ENCODE peak calls at places on chromosomes 6 and 20, in nine cellular contexts. One of them, this sample, is unnamed.

GRCh38 chr6:20746024-20746423 is 211.8 kb downstream of the CDKAL1 start:
- DNase-seq in A549: no peak
- DNase-seq in HCT116: no peak
- DNase-seq in AG09309: no peak
- DNase-seq in uterus: no peak
- DNase-seq in epithelial cell of esophagus: peak
- DNase-seq in mammary epithelial cell: peak
- DNase-seq in cardiac muscle cell: no peak
- DNase-seq in coronary artery: no peak
- DNase-seq in this sample: no peak

GRCh38 chr6:20826378-20826777 is 292.1 kb downstream of the CDKAL1 start:
- DNase-seq in AG09309: peak
- DNase-seq in coronary artery: no peak
- DNase-seq in cardiac muscle cell: no peak
- DNase-seq in mammary epithelial cell: peak
- DNase-seq in epithelial cell of esophagus: peak
- DNase-seq in uterus: no peak
- DNase-seq in HCT116: no peak
- DNase-seq in A549: no peak
- DNase-seq in this sample: no peak

GRCh38 chr20:3045042-3045815 is 623 bp upstream of the MRPS26 start:
- DNase-seq in epithelial cell of esophagus: peak
- DNase-seq in HCT116: no peak
- DNase-seq in coronary artery: peak
- DNase-seq in A549: no peak
- DNase-seq in AG09309: peak
- DNase-seq in cardiac muscle cell: peak
- DNase-seq in uterus: peak
- DNase-seq in mammary epithelial cell: peak
- DNase-seq in this sample: no peak

GRCh38 chr20:29472606-29473005 is 1784.9 kb upstream of the DEFB115 start:
- DNase-seq in A549: no peak
- DNase-seq in epithelial cell of esophagus: no peak
- DNase-seq in uterus: no peak
- DNase-seq in cardiac muscle cell: no peak
- DNase-seq in HCT116: no peak
- DNase-seq in AG09309: no peak
- DNase-seq in coronary artery: no peak
- DNase-seq in mammary epithelial cell: no peak
- DNase-seq in this sample: no peak

GRCh38 chr6:25100288-25100687 is 164.5 kb upstream of the RIPOR2 start:
- DNase-seq in epithelial cell of esophagus: peak
- DNase-seq in HCT116: no peak
- DNase-seq in mammary epithelial cell: peak
- DNase-seq in cardiac muscle cell: no peak
- DNase-seq in AG09309: no peak
- DNase-seq in A549: no peak
- DNase-seq in uterus: no peak
- DNase-seq in coronary artery: no peak
- DNase-seq in this sample: no peak

GRCh38 chr20:16607364-16608264 is 34.4 kb upstream of the KIF16B start:
- DNase-seq in cardiac muscle cell: no peak
- DNase-seq in AG09309: no peak
- DNase-seq in HCT116: no peak
- DNase-seq in coronary artery: no peak
- DNase-seq in epithelial cell of esophagus: no peak
- DNase-seq in uterus: no peak
- DNase-seq in A549: no peak
- DNase-seq in mammary epithelial cell: no peak
- DNase-seq in this sample: no peak

GRCh38 chr20:25277051-25277801 is 29.3 kb downstream of the PYGB start:
- DNase-seq in coronary artery: no peak
- DNase-seq in AG09309: no peak
- DNase-seq in cardiac muscle cell: no peak
- DNase-seq in uterus: peak
- DNase-seq in A549: no peak
- DNase-seq in HCT116: no peak
- DNase-seq in epithelial cell of esophagus: no peak
- DNase-seq in mammary epithelial cell: no peak
- DNase-seq in this sample: no peak

GRCh38 chr6:106534564-106534982 is 94.7 kb downstream of the RTN4IP1 start:
- DNase-seq in coronary artery: no peak
- DNase-seq in cardiac muscle cell: no peak
- DNase-seq in HCT116: no peak
- DNase-seq in uterus: no peak
- DNase-seq in epithelial cell of esophagus: peak
- DNase-seq in A549: no peak
- DNase-seq in AG09309: no peak
- DNase-seq in mammary epithelial cell: no peak
- DNase-seq in this sample: no peak

GRCh38 chr20:16711859-16712258 is 18.0 kb upstream of the SNRPB2 start:
- DNase-seq in A549: no peak
- DNase-seq in HCT116: no peak
- DNase-seq in cardiac muscle cell: no peak
- DNase-seq in mammary epithelial cell: no peak
- DNase-seq in uterus: no peak
- DNase-seq in AG09309: no peak
- DNase-seq in coronary artery: no peak
- DNase-seq in epithelial cell of esophagus: peak
- DNase-seq in this sample: no peak

GRCh38 chr6:40344566-40345185 is 242.5 kb downstream of the LRFN2 start:
- DNase-seq in HCT116: no peak
- DNase-seq in coronary artery: peak
- DNase-seq in uterus: no peak
- DNase-seq in epithelial cell of esophagus: no peak
- DNase-seq in AG09309: no peak
- DNase-seq in mammary epithelial cell: no peak
- DNase-seq in cardiac muscle cell: no peak
- DNase-seq in A549: no peak
- DNase-seq in this sample: no peak

GRCh38 chr6:3848925-3849605 is at the start of gene FAM50B:
- DNase-seq in cardiac muscle cell: peak
- DNase-seq in epithelial cell of esophagus: peak
- DNase-seq in coronary artery: peak
- DNase-seq in HCT116: no peak
- DNase-seq in uterus: peak
- DNase-seq in AG09309: no peak
- DNase-seq in A549: peak
- DNase-seq in mammary epithelial cell: peak
- DNase-seq in this sample: peak
- TF ChIP-seq CTCF in cardiac muscle cell: peak
- TF ChIP-seq CTCF in epithelial cell of esophagus: peak
- TF ChIP-seq CTCF in coronary artery: peak
- TF ChIP-seq CTCF in HCT116: peak
- TF ChIP-seq CTCF in uterus: peak
- TF ChIP-seq CTCF in AG09309: peak
- TF ChIP-seq CTCF in A549: peak
- TF ChIP-seq CTCF in mammary epithelial cell: peak
- TF ChIP-seq CTCF in this sample: peak

DNA sequence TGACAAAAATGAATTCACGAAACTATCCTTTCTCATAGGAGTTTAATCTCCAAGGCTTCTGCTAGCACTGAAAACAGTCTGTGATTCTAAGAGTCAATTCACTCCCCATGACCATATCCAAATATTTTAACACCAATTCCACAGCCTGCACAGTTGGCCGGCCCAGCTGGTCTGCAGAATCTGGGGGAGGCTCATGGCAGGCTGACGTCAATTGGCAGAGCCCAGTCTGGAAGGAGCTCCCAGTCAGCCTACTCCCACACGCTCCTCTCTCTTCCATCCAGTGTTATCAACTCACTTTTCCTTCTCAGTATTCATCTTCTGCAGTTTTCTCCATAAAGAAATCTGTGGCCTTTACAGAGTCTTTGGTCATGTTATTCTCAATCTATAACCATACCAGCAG is 111.0 kb downstream of the TBXT start:
- DNase-seq in mammary epithelial cell: no peak
- DNase-seq in AG09309: no peak
- DNase-seq in coronary artery: no peak
- DNase-seq in epithelial cell of esophagus: no peak
- DNase-seq in HCT116: no peak
- DNase-seq in uterus: peak
- DNase-seq in cardiac muscle cell: no peak
- DNase-seq in A549: no peak
- DNase-seq in this sample: no peak
- TF ChIP-seq CTCF in mammary epithelial cell: no peak
- TF ChIP-seq CTCF in AG09309: no peak
- TF ChIP-seq CTCF in coronary artery: no peak
- TF ChIP-seq CTCF in epithelial cell of esophagus: no peak
- TF ChIP-seq CTCF in HCT116: no peak
- TF ChIP-seq CTCF in uterus: no peak
- TF ChIP-seq CTCF in cardiac muscle cell: no peak
- TF ChIP-seq CTCF in A549: no peak
- TF ChIP-seq CTCF in this sample: no peak

GRCh38 chr20:50799176-50799889 is 4.5 kb downstream of the BCAS4 start:
- DNase-seq in cardiac muscle cell: no peak
- DNase-seq in epithelial cell of esophagus: no peak
- DNase-seq in AG09309: no peak
- DNase-seq in uterus: no peak
- DNase-seq in A549: no peak
- DNase-seq in HCT116: no peak
- DNase-seq in mammary epithelial cell: no peak
- DNase-seq in coronary artery: no peak
- DNase-seq in this sample: no peak
- TF ChIP-seq CTCF in cardiac muscle cell: no peak
- TF ChIP-seq CTCF in epithelial cell of esophagus: no peak
- TF ChIP-seq CTCF in AG09309: no peak
- TF ChIP-seq CTCF in uterus: no peak
- TF ChIP-seq CTCF in A549: no peak
- TF ChIP-seq CTCF in HCT116: no peak
- TF ChIP-seq CTCF in mammary epithelial cell: no peak
- TF ChIP-seq CTCF in coronary artery: no peak
- TF ChIP-seq CTCF in this sample: no peak

GRCh38 chr6:81226957-81227356 is 525.5 kb downstream of the TENT5A start:
- DNase-seq in uterus: no peak
- DNase-seq in A549: no peak
- DNase-seq in cardiac muscle cell: no peak
- DNase-seq in mammary epithelial cell: no peak
- DNase-seq in coronary artery: no peak
- DNase-seq in AG09309: no peak
- DNase-seq in epithelial cell of esophagus: no peak
- DNase-seq in HCT116: no peak
- DNase-seq in this sample: no peak
- TF ChIP-seq CTCF in uterus: no peak
- TF ChIP-seq CTCF in A549: no peak
- TF ChIP-seq CTCF in cardiac muscle cell: no peak
- TF ChIP-seq CTCF in mammary epithelial cell: no peak
- TF ChIP-seq CTCF in coronary artery: no peak
- TF ChIP-seq CTCF in AG09309: no peak
- TF ChIP-seq CTCF in epithelial cell of esophagus: no peak
- TF ChIP-seq CTCF in HCT116: no peak
- TF ChIP-seq CTCF in this sample: no peak

GRCh38 chr20:8454137-8454712 is 322.2 kb downstream of the PLCB1 start:
- DNase-seq in HCT116: peak
- DNase-seq in epithelial cell of esophagus: peak
- DNase-seq in A549: peak
- DNase-seq in coronary artery: no peak
- DNase-seq in AG09309: peak
- DNase-seq in uterus: no peak
- DNase-seq in cardiac muscle cell: peak
- DNase-seq in mammary epithelial cell: peak
- DNase-seq in this sample: no peak
- TF ChIP-seq CTCF in HCT116: peak
- TF ChIP-seq CTCF in epithelial cell of esophagus: no peak
- TF ChIP-seq CTCF in A549: no peak
- TF ChIP-seq CTCF in coronary artery: no peak
- TF ChIP-seq CTCF in AG09309: peak
- TF ChIP-seq CTCF in uterus: no peak
- TF ChIP-seq CTCF in cardiac muscle cell: peak
- TF ChIP-seq CTCF in mammary epithelial cell: peak
- TF ChIP-seq CTCF in this sample: peak

DNA sequence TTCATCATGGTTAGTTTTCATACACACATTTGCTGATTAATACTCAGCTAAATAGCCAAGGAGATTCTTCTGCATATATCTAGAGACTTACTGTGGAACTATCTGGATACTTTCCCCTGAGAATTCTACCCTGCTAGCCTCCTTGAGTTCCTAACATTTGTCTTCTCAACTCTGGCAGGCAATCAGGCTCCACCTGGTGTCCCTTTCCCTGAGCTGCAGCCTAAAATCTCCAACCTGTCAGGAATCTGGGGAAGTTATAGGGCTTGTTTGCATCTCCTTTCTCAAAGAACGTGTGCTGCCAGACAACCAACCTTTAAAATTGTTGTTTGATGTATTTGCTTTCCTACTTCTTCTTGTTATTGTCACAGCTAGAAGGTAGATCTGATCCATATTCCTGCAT is 73.4 kb downstream of the FUT9 start:
- DNase-seq in cardiac muscle cell: peak
- DNase-seq in uterus: no peak
- DNase-seq in mammary epithelial cell: peak
- DNase-seq in coronary artery: no peak
- DNase-seq in epithelial cell of esophagus: peak
- DNase-seq in HCT116: peak
- DNase-seq in AG09309: no peak
- DNase-seq in A549: peak
- DNase-seq in this sample: peak
- TF ChIP-seq CTCF in cardiac muscle cell: no peak
- TF ChIP-seq CTCF in uterus: no peak
- TF ChIP-seq CTCF in mammary epithelial cell: peak
- TF ChIP-seq CTCF in coronary artery: no peak
- TF ChIP-seq CTCF in epithelial cell of esophagus: peak
- TF ChIP-seq CTCF in HCT116: peak
- TF ChIP-seq CTCF in AG09309: no peak
- TF ChIP-seq CTCF in A549: no peak
- TF ChIP-seq CTCF in this sample: peak

GRCh38 chr6:3209114-3210023 is 18.1 kb downstream of the TUBB2B start:
- DNase-seq in coronary artery: no peak
- DNase-seq in HCT116: peak
- DNase-seq in mammary epithelial cell: peak
- DNase-seq in epithelial cell of esophagus: peak
- DNase-seq in cardiac muscle cell: peak
- DNase-seq in AG09309: peak
- DNase-seq in uterus: peak
- DNase-seq in A549: peak
- DNase-seq in this sample: no peak
- TF ChIP-seq CTCF in coronary artery: no peak
- TF ChIP-seq CTCF in HCT116: peak
- TF ChIP-seq CTCF in mammary epithelial cell: peak
- TF ChIP-seq CTCF in epithelial cell of esophagus: peak
- TF ChIP-seq CTCF in cardiac muscle cell: peak
- TF ChIP-seq CTCF in AG09309: peak
- TF ChIP-seq CTCF in uterus: no peak
- TF ChIP-seq CTCF in A549: peak
- TF ChIP-seq CTCF in this sample: no peak